ENCODE peak calls at places on chromosomes 5 and 9, in five cellular contexts. X is uterus, N is A549, M is sigmoid colon, K is stomach. I is an unnamed sample.

GRCh38 chr5:138748630-138749081 is 4.6 kb upstream of the CTNNA1 start:
- DNase-seq in N (no peak), K (no peak), M (no peak), X (no peak), I (no peak)

GRCh38 chr5:6359534-6359933 is 18.8 kb downstream of the MED10 start:
- DNase-seq in X (no peak), M (no peak), N (no peak), K (no peak), I (no peak)

GRCh38 chr5:4905674-4906528 is 234.2 kb upstream of the ADAMTS16 start:
- DNase-seq in M (peak; percentile 89), X (peak; percentile 54), N (no peak), K (no peak), I (no peak)

GRCh38 chr9:79955300-79955699 is 383.5 kb downstream of the TLE4 start:
- DNase-seq in K (no peak), X (no peak), N (no peak), M (no peak), I (no peak)

GRCh38 chr5:149687789-149688188 is 42.3 kb upstream of the PPARGC1B start:
- DNase-seq in K (no peak), M (no peak), N (no peak), X (no peak), I (no peak)

GRCh38 chr5:179264053-179264540 is 81.2 kb downstream of the ADAMTS2 start:
- DNase-seq in X (peak; percentile 18), K (peak; percentile 14), M (peak; percentile 56), N (no peak), I (no peak)

GRCh38 chr5:99061711-99062110 is 132.9 kb upstream of the CHD1 start:
- DNase-seq in X (no peak), M (no peak), N (no peak), K (no peak), I (no peak)

GRCh38 chr5:74579215-74579614 is 61.3 kb downstream of the ENC1 start:
- DNase-seq in X (no peak), M (no peak), K (no peak), N (no peak), I (no peak)

GRCh38 chr9:304106-304505 is 89.4 kb downstream of the DOCK8 start:
- DNase-seq in N (no peak), X (no peak), K (no peak), M (no peak), I (no peak)

GRCh38 chr9:84939766-84940165 is 270.2 kb downstream of the NTRK2 start:
- DNase-seq in K (no peak), M (no peak), N (no peak), X (no peak), I (no peak)

GRCh38 chr9:92299116-92299515 is 5.6 kb upstream of the IARS1 start:
- DNase-seq in K (no peak), M (no peak), X (no peak), N (no peak), I (no peak)

GRCh38 chr9:91315191-91315590 is 46.5 kb downstream of the AUH start:
- DNase-seq in N (no peak), X (no peak), K (peak; percentile 63), M (no peak), I (no peak)

GRCh38 chr5:150307617-150308426 is 5.1 kb upstream of the ARSI start:
- DNase-seq in M (no peak), K (no peak), N (no peak), X (no peak), I (no peak)

DNA sequence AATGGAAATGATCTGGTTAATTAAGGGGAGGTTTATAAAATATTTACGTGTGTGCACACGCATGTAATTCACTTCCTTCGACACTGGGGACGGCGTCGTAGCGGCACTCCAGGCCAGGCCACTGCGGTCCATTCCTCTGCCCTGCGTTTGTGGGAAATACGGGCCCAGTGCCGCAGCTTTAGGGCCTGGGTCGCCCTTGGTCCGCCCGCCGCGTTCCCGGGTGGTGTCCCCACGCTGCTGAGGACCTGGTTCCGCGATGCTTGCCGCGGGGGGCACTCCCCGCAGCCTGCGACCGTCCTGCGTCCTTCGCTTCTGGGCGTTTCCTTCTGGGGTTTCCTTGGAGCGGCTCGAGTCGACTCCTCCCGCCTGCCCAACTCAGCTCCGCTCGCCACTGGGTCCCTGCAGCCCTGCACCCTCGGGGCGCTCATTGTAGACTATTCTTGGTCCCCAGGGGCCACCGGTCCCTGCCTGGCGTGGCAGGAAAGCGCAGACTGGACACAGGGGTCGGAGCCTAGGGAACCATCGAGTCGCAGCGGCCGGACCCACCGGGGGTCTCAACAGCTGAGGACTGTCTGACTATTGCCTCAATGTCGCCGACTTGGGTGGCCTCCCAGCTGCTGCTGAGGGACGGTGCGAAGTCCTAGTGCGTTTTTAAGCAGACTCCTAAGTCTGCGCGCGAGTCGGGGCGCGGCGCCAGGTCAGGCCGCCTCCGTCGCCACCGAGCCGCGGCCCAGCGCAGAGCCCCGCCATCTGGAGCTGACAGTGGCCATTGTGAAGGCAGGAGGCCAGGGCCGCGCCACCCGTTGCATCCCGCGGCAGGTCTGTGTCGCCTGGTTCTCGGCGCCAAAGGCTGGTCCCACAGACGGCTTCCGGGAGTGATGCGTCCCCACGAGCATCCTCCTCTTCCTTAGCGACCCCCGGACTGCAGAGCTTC is 4.4 kb upstream of the IRX1 start:
- DNase-seq in X (no peak), K (no peak), N (no peak), M (no peak), I (peak; percentile 88)
- H3K4me3 ChIP-seq in X (no peak overlapping the region), K (no peak overlapping the region), N (no peak overlapping the region), M (no peak overlapping the region), I (no peak overlapping the region)

DNA sequence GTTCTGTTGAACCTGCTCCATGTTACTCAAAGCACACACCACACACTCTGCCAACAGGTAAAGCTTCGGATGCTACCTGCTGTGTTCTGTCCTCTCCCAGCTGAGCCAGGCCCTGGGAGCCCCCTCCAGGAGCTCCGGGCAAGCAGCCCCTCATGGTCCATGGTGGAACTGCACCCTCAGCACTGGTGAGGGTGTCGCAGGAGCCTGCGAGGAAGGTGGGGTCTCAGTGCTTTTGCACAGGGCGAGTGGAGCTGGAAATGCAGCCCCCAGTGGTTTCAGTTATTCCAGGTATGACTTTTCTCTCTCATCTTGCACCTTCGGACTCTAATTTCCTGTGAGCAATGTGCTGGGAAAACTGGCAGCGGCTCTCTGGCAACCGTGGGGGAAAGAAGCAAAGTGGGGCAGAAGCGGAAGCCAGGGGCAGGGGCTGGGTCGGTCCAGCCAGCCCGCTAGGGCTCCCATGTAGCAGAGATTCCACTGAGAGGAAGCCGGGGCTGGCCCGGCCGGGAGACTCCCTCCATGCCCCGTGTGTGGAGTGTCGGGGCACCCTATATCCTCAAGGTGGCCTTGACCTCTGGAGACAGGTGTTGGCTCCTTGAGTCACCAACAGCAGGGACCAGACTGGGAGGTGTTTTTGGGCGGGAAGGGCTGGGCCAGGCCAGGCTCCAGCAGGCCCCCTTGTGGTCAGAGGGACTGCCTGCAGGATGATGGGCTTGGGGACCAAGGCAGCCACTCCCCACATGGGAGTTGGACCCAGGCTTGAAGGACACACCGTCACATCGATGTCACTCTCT is 75.6 kb upstream of the PRSS3 start:
- DNase-seq in N (peak; percentile 30), K (peak; percentile 29), M (no peak), X (no peak), I (no peak)
- TF ChIP-seq CTCF in N (peak; percentile 54), K (peak; percentile 31), M (no peak), X (no peak), I (no peak)

GRCh38 chr9:37436540-37436939 is 14.0 kb downstream of the GRHPR start:
- DNase-seq in K (no peak), M (no peak), N (no peak), X (no peak), I (no peak)

GRCh38 chr9:37437616-37438015 is 15.1 kb downstream of the GRHPR start:
- DNase-seq in K (no peak), X (no peak), N (no peak), M (no peak), I (no peak)

GRCh38 chr9:37433754-37434435 is 11.4 kb downstream of the GRHPR start:
- DNase-seq in N (no peak), K (no peak), M (peak; percentile 45), X (no peak), I (no peak)

GRCh38 chr9:37438359-37438758 is 15.9 kb downstream of the GRHPR start:
- DNase-seq in K (no peak), M (no peak), N (no peak), X (no peak), I (no peak)

GRCh38 chr9:37437010-37437409 is 14.5 kb downstream of the GRHPR start:
- DNase-seq in N (no peak), K (no peak), M (no peak), X (no peak), I (no peak)
- TF ChIP-seq POLR2A in N (no peak), K (no peak), M (no peak), X (no peak), I (no peak)

GRCh38 chr9:136326061-136326776 is 1.1 kb upstream of the GPSM1 start:
- DNase-seq in M (no peak), N (no peak), K (no peak), X (no peak), I (no peak)
- H3K4me3 ChIP-seq in M (no peak overlapping the region), N (no peak overlapping the region), K (peak overlapping the region; percentile 5), X (no peak overlapping the region), I (no peak overlapping the region)

GRCh38 chr5:97427235-97427634 is 244.2 kb upstream of the RIOK2 start:
- DNase-seq in K (no peak), X (no peak), M (no peak), N (no peak), I (no peak)

GRCh38 chr5:97422678-97423077 is 239.6 kb upstream of the RIOK2 start:
- DNase-seq in N (no peak), X (no peak), M (no peak), K (no peak), I (no peak)

GRCh38 chr5:97420646-97421045 is 237.6 kb upstream of the RIOK2 start:
- DNase-seq in N (no peak), K (no peak), M (no peak), X (no peak), I (no peak)

DNA sequence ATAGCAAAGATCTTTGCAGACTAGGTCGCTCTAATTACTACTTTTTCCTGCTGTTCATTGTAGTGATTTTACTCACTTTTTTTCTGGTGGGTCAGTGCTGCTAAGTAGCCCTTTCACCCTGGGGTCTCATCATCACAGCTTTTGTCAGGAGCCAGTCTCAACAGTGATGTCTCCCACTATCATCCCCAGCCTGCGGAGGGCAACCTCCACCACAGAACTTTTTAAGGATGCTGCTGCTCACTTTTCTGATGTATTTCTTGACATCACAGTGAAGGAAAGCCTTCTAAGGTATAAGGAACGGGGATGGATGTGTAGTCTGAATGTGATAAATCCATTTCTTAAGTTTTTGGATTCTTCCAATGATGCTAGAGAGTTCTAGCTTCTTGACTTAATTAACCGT is 242.5 kb upstream of the RIOK2 start:
- DNase-seq in K (no peak), N (no peak), X (no peak), M (no peak), I (no peak)
- TF ChIP-seq CTCF in K (no peak), N (no peak), X (no peak), M (no peak), I (no peak)